ENCODE peak calls at places on chromosome 7, in seven cellular contexts. H is NT2/D1, T is BE2C, N is endothelial cell, U is tibial nerve, C is stromal cell of bone marrow, S is amniotic stem cell. W is an unnamed sample.

GRCh38 chr7:87411186-87411585 is 64.3 kb downstream of the ABCB4 start:
- DNase-seq in S (no peak), T (no peak), N (no peak), U (no peak), C (no peak), H (no peak), W (no peak)

GRCh38 chr7:73725703-73726466 is 6.4 kb upstream of the STX1A start:
- DNase-seq in T (peak), U (peak), H (peak), C (no peak), N (peak), S (peak), W (peak)

GRCh38 chr7:84021292-84021898 is 173.2 kb downstream of the SEMA3A start:
- DNase-seq in T (peak), C (no peak), N (no peak), H (no peak), U (no peak), S (no peak), W (no peak)

GRCh38 chr7:87566311-87566710 is 34.4 kb downstream of the ABCB1 start:
- DNase-seq in U (no peak), N (no peak), H (no peak), C (no peak), T (no peak), S (no peak), W (no peak)

GRCh38 chr7:56046728-56047445 is 4.4 kb downstream of the PSPH start:
- DNase-seq in N (no peak), S (peak), U (no peak), H (no peak), C (no peak), T (no peak), W (no peak)

GRCh38 chr7:108236681-108237415 is 106.7 kb upstream of the LAMB4 start:
- DNase-seq in U (no peak), C (no peak), H (no peak), S (no peak), N (no peak), T (no peak), W (peak)

GRCh38 chr7:90824386-90825307 is 228.5 kb downstream of the CDK14 start:
- DNase-seq in H (no peak), C (peak), S (peak), U (no peak), T (no peak), N (no peak), W (no peak)

GRCh38 chr7:1533569-1534329 is 3.2 kb downstream of the MAFK start:
- DNase-seq in U (no peak), H (no peak), T (peak), C (peak), S (peak), N (no peak), W (peak)

GRCh38 chr7:133934262-133934973 is 192.7 kb upstream of the LRGUK start:
- DNase-seq in T (no peak), N (no peak), H (no peak), U (no peak), S (no peak), C (no peak), W (no peak)

GRCh38 chr7:24660541-24660940 is 87.3 kb downstream of the PALS2 start:
- DNase-seq in T (no peak), N (no peak), C (peak), U (no peak), H (no peak), S (no peak), W (no peak)

GRCh38 chr7:139784643-139785042 is 6.8 kb upstream of the HIPK2 start:
- DNase-seq in N (no peak), S (no peak), T (no peak), U (no peak), C (no peak), H (no peak), W (peak)

GRCh38 chr7:54565432-54565831 is 23.3 kb downstream of the VSTM2A start:
- DNase-seq in T (no peak), N (no peak), C (no peak), H (no peak), S (no peak), U (no peak), W (no peak)

GRCh38 chr7:155001756-155002410 is 1.0 kb downstream of the PAXIP1 start:
- DNase-seq in H (no peak), S (no peak), N (no peak), T (peak), C (no peak), U (no peak), W (no peak)

GRCh38 chr7:17298102-17298839 is at the start of gene AHR:
- DNase-seq in N (peak), C (peak), S (peak), T (peak), H (peak), U (peak), W (peak)

GRCh38 chr7:49611951-49612350 is 161.5 kb upstream of the VWC2 start:
- DNase-seq in T (no peak), N (no peak), U (no peak), H (no peak), S (no peak), C (no peak), W (no peak)

GRCh38 chr7:159030490-159031134 is 114.1 kb downstream of the VIPR2 start:
- DNase-seq in S (no peak), U (no peak), N (peak), T (peak), C (no peak), H (peak), W (peak)

GRCh38 chr7:154646126-154647013 is 356.6 kb downstream of the PAXIP1 start:
- DNase-seq in S (no peak), T (no peak), U (no peak), H (no peak), N (no peak), C (no peak), W (no peak)

GRCh38 chr7:156158213-156158612 is 345.9 kb upstream of the SHH start:
- DNase-seq in C (no peak), N (no peak), U (no peak), T (no peak), S (no peak), H (no peak), W (peak)

GRCh38 chr7:85068796-85069195 is 118.1 kb downstream of the SEMA3D start:
- DNase-seq in T (no peak), H (no peak), S (no peak), U (no peak), C (peak), N (no peak), W (no peak)

GRCh38 chr7:130009848-130010688 is 41.1 kb downstream of the ZC3HC1 start:
- DNase-seq in N (no peak), S (peak), C (peak), T (peak), H (no peak), U (no peak), W (peak)

GRCh38 chr7:132771301-132771730 is 195.0 kb upstream of the PLXNA4 start:
- DNase-seq in C (no peak), T (no peak), S (no peak), U (no peak), H (no peak), N (no peak), W (peak)

W was measured in islet precursor cell.